ENCODE peak calls at places on chromosomes 4 and X, in nine cellular contexts. K, U, F, R, A, X, S, I and G are unnamed samples.

GRCh38 chr4:24471623-24472510 is 112.5 kb downstream of the DHX15 start:
- DNase-seq in K (peak), U (no peak), F (peak), R (peak), A (no peak), X (no peak), S (no peak), I (peak), G (no peak)

GRCh38 chr4:155948541-155948940 is 5.1 kb downstream of the CTSO start:
- DNase-seq in K (no peak), U (no peak), F (no peak), R (no peak), A (no peak), X (no peak), S (no peak), I (no peak), G (no peak)

GRCh38 chr4:1200425-1201035 is 28.1 kb upstream of the SPON2 start:
- DNase-seq in K (no peak), U (peak), F (no peak), R (no peak), A (no peak), X (peak), S (no peak), I (peak), G (peak)

GRCh38 chrX:12610079-12610478 is 181.1 kb upstream of the PRPS2 start:
- DNase-seq in K (no peak), U (no peak), F (no peak), R (no peak), A (no peak), X (peak), S (no peak), I (peak), G (no peak)

GRCh38 chr4:154124539-154125255 is 335.8 kb upstream of the SFRP2 start:
- DNase-seq in K (no peak), U (peak), F (no peak), R (no peak), A (no peak), X (no peak), S (no peak), I (peak), G (no peak)

GRCh38 chrX:14267224-14267623 is 237.5 kb upstream of the GEMIN8 start:
- DNase-seq in K (no peak), U (no peak), F (no peak), R (no peak), A (no peak), X (no peak), S (no peak), I (no peak), G (no peak)

GRCh38 chr4:187444061-187444460 is 551.5 kb upstream of the ZFP42 start:
- DNase-seq in K (no peak), U (no peak), F (no peak), R (no peak), A (no peak), X (no peak), S (no peak), I (no peak), G (no peak)

GRCh38 chrX:65072590-65072989 is 96.3 kb upstream of the ZC4H2 start:
- DNase-seq in K (no peak), U (no peak), F (no peak), R (no peak), A (no peak), X (no peak), S (no peak), I (no peak), G (no peak)

GRCh38 chr4:147678796-147679549 is 5.0 kb downstream of the PRMT9 start:
- DNase-seq in K (no peak), U (no peak), F (no peak), R (no peak), A (no peak), X (no peak), S (no peak), I (no peak), G (peak)